ENCODE peak calls at places on chromosomes 3 and 15, in seven cellular contexts. One of them, this sample, is unnamed.

GRCh38 chr3:114336122-114336697 is 42.4 kb downstream of the TIGIT start:
- DNase-seq in HT-29: no peak
- DNase-seq in HT1080: no peak
- DNase-seq in fibroblast of the aortic adventitia: peak; percentile 30
- DNase-seq in stomach: no peak
- DNase-seq in activated naive CD4-positive, alpha-beta T cell: no peak
- DNase-seq in central memory CD4-positive, alpha-beta T cell: no peak
- DNase-seq in this sample: peak; percentile 24

GRCh38 chr3:32467333-32468070 is 35.1 kb downstream of the CMTM6 start:
- DNase-seq in central memory CD4-positive, alpha-beta T cell: peak; percentile 68
- DNase-seq in fibroblast of the aortic adventitia: peak; percentile 59
- DNase-seq in stomach: peak; percentile 86
- DNase-seq in HT-29: peak; percentile 65
- DNase-seq in activated naive CD4-positive, alpha-beta T cell: peak; percentile 35
- DNase-seq in HT1080: peak; percentile 61
- DNase-seq in this sample: peak; percentile 61

GRCh38 chr3:46903341-46904302 is 26.1 kb downstream of the PTH1R start:
- DNase-seq in central memory CD4-positive, alpha-beta T cell: no peak
- DNase-seq in stomach: no peak
- DNase-seq in activated naive CD4-positive, alpha-beta T cell: no peak
- DNase-seq in fibroblast of the aortic adventitia: peak; percentile 12
- DNase-seq in HT1080: peak; percentile 88
- DNase-seq in HT-29: no peak
- DNase-seq in this sample: no peak

GRCh38 chr3:172856766-172857742 is 106.5 kb downstream of the ECT2 start:
- DNase-seq in activated naive CD4-positive, alpha-beta T cell: no peak
- DNase-seq in HT1080: peak; percentile 52
- DNase-seq in central memory CD4-positive, alpha-beta T cell: no peak
- DNase-seq in stomach: peak; percentile 32
- DNase-seq in fibroblast of the aortic adventitia: peak; percentile 87
- DNase-seq in HT-29: peak; percentile 52
- DNase-seq in this sample: no peak

GRCh38 chr3:55897573-55898224 is 410.6 kb upstream of the WNT5A start:
- DNase-seq in HT1080: peak; percentile 23
- DNase-seq in fibroblast of the aortic adventitia: no peak
- DNase-seq in central memory CD4-positive, alpha-beta T cell: no peak
- DNase-seq in stomach: no peak
- DNase-seq in HT-29: peak; percentile 31
- DNase-seq in activated naive CD4-positive, alpha-beta T cell: no peak
- DNase-seq in this sample: peak; percentile 41

GRCh38 chr3:49415931-49416601 is 3.8 kb downstream of the TCTA start:
- DNase-seq in fibroblast of the aortic adventitia: no peak
- DNase-seq in HT-29: no peak
- DNase-seq in stomach: peak; percentile 26
- DNase-seq in HT1080: peak; percentile 52
- DNase-seq in central memory CD4-positive, alpha-beta T cell: peak; percentile 75
- DNase-seq in activated naive CD4-positive, alpha-beta T cell: peak; percentile 10
- DNase-seq in this sample: no peak

GRCh38 chr3:189688296-189688695 is 57.1 kb downstream of the TP63 start:
- DNase-seq in stomach: no peak
- DNase-seq in central memory CD4-positive, alpha-beta T cell: no peak
- DNase-seq in fibroblast of the aortic adventitia: no peak
- DNase-seq in activated naive CD4-positive, alpha-beta T cell: no peak
- DNase-seq in HT1080: no peak
- DNase-seq in HT-29: no peak
- DNase-seq in this sample: no peak

GRCh38 chr3:186451371-186451770 is 89.3 kb upstream of the DGKG start:
- DNase-seq in HT-29: peak; percentile 4
- DNase-seq in HT1080: no peak
- DNase-seq in stomach: no peak
- DNase-seq in fibroblast of the aortic adventitia: no peak
- DNase-seq in central memory CD4-positive, alpha-beta T cell: no peak
- DNase-seq in activated naive CD4-positive, alpha-beta T cell: no peak
- DNase-seq in this sample: no peak

GRCh38 chr3:138062626-138063025 is 52.7 kb downstream of the CLDN18 start:
- DNase-seq in HT1080: peak; percentile 58
- DNase-seq in HT-29: no peak
- DNase-seq in central memory CD4-positive, alpha-beta T cell: no peak
- DNase-seq in stomach: no peak
- DNase-seq in fibroblast of the aortic adventitia: peak; percentile 75
- DNase-seq in activated naive CD4-positive, alpha-beta T cell: no peak
- DNase-seq in this sample: no peak

GRCh38 chr3:152149832-152150231 is 118.9 kb upstream of the MBNL1 start:
- DNase-seq in HT1080: no peak
- DNase-seq in central memory CD4-positive, alpha-beta T cell: no peak
- DNase-seq in stomach: no peak
- DNase-seq in HT-29: no peak
- DNase-seq in activated naive CD4-positive, alpha-beta T cell: no peak
- DNase-seq in fibroblast of the aortic adventitia: no peak
- DNase-seq in this sample: no peak

GRCh38 chr3:179526482-179526881 is 36.2 kb upstream of the ACTL6A start:
- DNase-seq in HT-29: no peak
- DNase-seq in stomach: no peak
- DNase-seq in activated naive CD4-positive, alpha-beta T cell: no peak
- DNase-seq in HT1080: no peak
- DNase-seq in central memory CD4-positive, alpha-beta T cell: no peak
- DNase-seq in fibroblast of the aortic adventitia: peak; percentile 34
- DNase-seq in this sample: no peak

GRCh38 chr3:125050486-125051172 is 5.2 kb downstream of the HEG1 start:
- DNase-seq in activated naive CD4-positive, alpha-beta T cell: no peak
- DNase-seq in stomach: no peak
- DNase-seq in HT-29: no peak
- DNase-seq in central memory CD4-positive, alpha-beta T cell: no peak
- DNase-seq in HT1080: no peak
- DNase-seq in fibroblast of the aortic adventitia: no peak
- DNase-seq in this sample: no peak

GRCh38 chr15:100209204-100209603 is 132.6 kb downstream of the ADAMTS17 start:
- DNase-seq in HT-29: no peak
- DNase-seq in fibroblast of the aortic adventitia: no peak
- DNase-seq in central memory CD4-positive, alpha-beta T cell: no peak
- DNase-seq in HT1080: no peak
- DNase-seq in activated naive CD4-positive, alpha-beta T cell: no peak
- DNase-seq in stomach: no peak
- DNase-seq in this sample: no peak

GRCh38 chr3:160473978-160474377 is 24.4 kb upstream of the TRIM59 start:
- DNase-seq in central memory CD4-positive, alpha-beta T cell: no peak
- DNase-seq in fibroblast of the aortic adventitia: peak; percentile 97
- DNase-seq in stomach: no peak
- DNase-seq in HT-29: no peak
- DNase-seq in activated naive CD4-positive, alpha-beta T cell: no peak
- DNase-seq in HT1080: peak; percentile 56
- DNase-seq in this sample: no peak

This sample was measured in SK-MEL-5.